ENCODE peak calls at places on chromosomes 13 and 19, in eight cellular contexts. One of them, this sample, is unnamed.

GRCh38 chr13:44930907-44931676 is 58.2 kb downstream of the NUFIP1 start:
- DNase-seq in PC-9: peak
- DNase-seq in A549: no peak
- DNase-seq in dorsolateral prefrontal cortex: no peak
- DNase-seq in HS-27A: no peak
- DNase-seq in lower leg skin: no peak
- DNase-seq in HTR-8/SVneo: no peak
- DNase-seq in naive thymus-derived CD4-positive, alpha-beta T cell: no peak
- DNase-seq in this sample: peak

GRCh38 chr19:40594251-40594650 is 6.9 kb upstream of the LTBP4 start:
- DNase-seq in PC-9: no peak
- DNase-seq in A549: no peak
- DNase-seq in dorsolateral prefrontal cortex: no peak
- DNase-seq in HS-27A: no peak
- DNase-seq in lower leg skin: no peak
- DNase-seq in HTR-8/SVneo: no peak
- DNase-seq in naive thymus-derived CD4-positive, alpha-beta T cell: no peak
- DNase-seq in this sample: no peak

GRCh38 chr19:41425174-41426115 is 1.7 kb downstream of the B3GNT8 start:
- DNase-seq in PC-9: no peak
- DNase-seq in A549: no peak
- DNase-seq in dorsolateral prefrontal cortex: no peak
- DNase-seq in HS-27A: no peak
- DNase-seq in lower leg skin: no peak
- DNase-seq in HTR-8/SVneo: no peak
- DNase-seq in naive thymus-derived CD4-positive, alpha-beta T cell: no peak
- DNase-seq in this sample: no peak

GRCh38 chr19:383922-384800 is 24.8 kb downstream of the C2CD4C start:
- DNase-seq in PC-9: no peak
- DNase-seq in A549: no peak
- DNase-seq in dorsolateral prefrontal cortex: no peak
- DNase-seq in HS-27A: no peak
- DNase-seq in lower leg skin: peak
- DNase-seq in HTR-8/SVneo: no peak
- DNase-seq in naive thymus-derived CD4-positive, alpha-beta T cell: no peak
- DNase-seq in this sample: no peak

GRCh38 chr19:18023596-18024212 is 15.7 kb downstream of the ARRDC2 start:
- DNase-seq in PC-9: no peak
- DNase-seq in A549: no peak
- DNase-seq in dorsolateral prefrontal cortex: no peak
- DNase-seq in HS-27A: no peak
- DNase-seq in lower leg skin: peak
- DNase-seq in HTR-8/SVneo: no peak
- DNase-seq in naive thymus-derived CD4-positive, alpha-beta T cell: peak
- DNase-seq in this sample: peak

GRCh38 chr19:42071247-42071646 is 1.2 kb upstream of the GRIK5 start:
- DNase-seq in PC-9: no peak
- DNase-seq in A549: no peak
- DNase-seq in dorsolateral prefrontal cortex: no peak
- DNase-seq in HS-27A: no peak
- DNase-seq in lower leg skin: no peak
- DNase-seq in HTR-8/SVneo: no peak
- DNase-seq in naive thymus-derived CD4-positive, alpha-beta T cell: no peak
- DNase-seq in this sample: no peak

GRCh38 chr19:18339703-18340102 is 695 bp upstream of the PGPEP1 start:
- DNase-seq in PC-9: peak
- DNase-seq in A549: peak
- DNase-seq in dorsolateral prefrontal cortex: no peak
- DNase-seq in HS-27A: no peak
- DNase-seq in lower leg skin: no peak
- DNase-seq in HTR-8/SVneo: peak
- DNase-seq in naive thymus-derived CD4-positive, alpha-beta T cell: no peak
- DNase-seq in this sample: no peak

GRCh38 chr19:33387351-33388230 is 14.1 kb downstream of the CEBPG start:
- DNase-seq in PC-9: no peak
- DNase-seq in A549: no peak
- DNase-seq in dorsolateral prefrontal cortex: no peak
- DNase-seq in HS-27A: no peak
- DNase-seq in lower leg skin: no peak
- DNase-seq in HTR-8/SVneo: no peak
- DNase-seq in naive thymus-derived CD4-positive, alpha-beta T cell: no peak
- DNase-seq in this sample: no peak

GRCh38 chr13:27772651-27773425 is 19.4 kb upstream of the GSX1 start:
- DNase-seq in PC-9: no peak
- DNase-seq in A549: no peak
- DNase-seq in dorsolateral prefrontal cortex: no peak
- DNase-seq in HS-27A: no peak
- DNase-seq in lower leg skin: peak
- DNase-seq in HTR-8/SVneo: no peak
- DNase-seq in naive thymus-derived CD4-positive, alpha-beta T cell: no peak
- DNase-seq in this sample: no peak

GRCh38 chr19:32223595-32224370 is 121.6 kb upstream of the ZNF507 start:
- DNase-seq in PC-9: no peak
- DNase-seq in A549: no peak
- DNase-seq in dorsolateral prefrontal cortex: no peak
- DNase-seq in HS-27A: no peak
- DNase-seq in lower leg skin: peak
- DNase-seq in HTR-8/SVneo: no peak
- DNase-seq in naive thymus-derived CD4-positive, alpha-beta T cell: peak
- DNase-seq in this sample: no peak

GRCh38 chr19:39709026-39709872 is 5.0 kb downstream of the LGALS14 start:
- DNase-seq in PC-9: peak
- DNase-seq in A549: no peak
- DNase-seq in dorsolateral prefrontal cortex: no peak
- DNase-seq in HS-27A: no peak
- DNase-seq in lower leg skin: no peak
- DNase-seq in HTR-8/SVneo: no peak
- DNase-seq in naive thymus-derived CD4-positive, alpha-beta T cell: no peak
- DNase-seq in this sample: no peak

GRCh38 chr13:30873519-30873918 is 32.6 kb upstream of the MEDAG start:
- DNase-seq in PC-9: no peak
- DNase-seq in A549: no peak
- DNase-seq in dorsolateral prefrontal cortex: no peak
- DNase-seq in HS-27A: no peak
- DNase-seq in lower leg skin: peak
- DNase-seq in HTR-8/SVneo: no peak
- DNase-seq in naive thymus-derived CD4-positive, alpha-beta T cell: no peak
- DNase-seq in this sample: no peak

GRCh38 chr19:54684537-54684936 is 21.8 kb downstream of the LILRB4 start:
- DNase-seq in PC-9: peak
- DNase-seq in A549: no peak
- DNase-seq in dorsolateral prefrontal cortex: no peak
- DNase-seq in HS-27A: peak
- DNase-seq in lower leg skin: no peak
- DNase-seq in HTR-8/SVneo: peak
- DNase-seq in naive thymus-derived CD4-positive, alpha-beta T cell: no peak
- DNase-seq in this sample: no peak

GRCh38 chr19:54725321-54725720 is 1.1 kb downstream of the KIR3DL3 start:
- DNase-seq in PC-9: no peak
- DNase-seq in A549: no peak
- DNase-seq in dorsolateral prefrontal cortex: no peak
- DNase-seq in HS-27A: no peak
- DNase-seq in lower leg skin: peak
- DNase-seq in HTR-8/SVneo: no peak
- DNase-seq in naive thymus-derived CD4-positive, alpha-beta T cell: no peak
- DNase-seq in this sample: no peak

GRCh38 chr13:24159362-24159761 is 1.2 kb upstream of the SPATA13 start:
- DNase-seq in PC-9: no peak
- DNase-seq in A549: no peak
- DNase-seq in dorsolateral prefrontal cortex: no peak
- DNase-seq in HS-27A: no peak
- DNase-seq in lower leg skin: no peak
- DNase-seq in HTR-8/SVneo: no peak
- DNase-seq in naive thymus-derived CD4-positive, alpha-beta T cell: no peak
- DNase-seq in this sample: no peak

GRCh38 chr19:10061717-10062310 is 24.3 kb upstream of the SHFL start:
- DNase-seq in PC-9: no peak
- DNase-seq in A549: no peak
- DNase-seq in dorsolateral prefrontal cortex: no peak
- DNase-seq in HS-27A: no peak
- DNase-seq in lower leg skin: no peak
- DNase-seq in HTR-8/SVneo: no peak
- DNase-seq in naive thymus-derived CD4-positive, alpha-beta T cell: no peak
- DNase-seq in this sample: no peak

GRCh38 chr13:104105418-104106355 is 1039.5 kb upstream of the SLC10A2 start:
- DNase-seq in PC-9: peak
- DNase-seq in A549: no peak
- DNase-seq in dorsolateral prefrontal cortex: no peak
- DNase-seq in HS-27A: no peak
- DNase-seq in lower leg skin: no peak
- DNase-seq in HTR-8/SVneo: no peak
- DNase-seq in naive thymus-derived CD4-positive, alpha-beta T cell: no peak
- DNase-seq in this sample: no peak

GRCh38 chr13:41465215-41465907 is 8.0 kb downstream of the RGCC start:
- DNase-seq in PC-9: no peak
- DNase-seq in A549: no peak
- DNase-seq in dorsolateral prefrontal cortex: no peak
- DNase-seq in HS-27A: peak
- DNase-seq in lower leg skin: no peak
- DNase-seq in HTR-8/SVneo: no peak
- DNase-seq in naive thymus-derived CD4-positive, alpha-beta T cell: peak
- DNase-seq in this sample: no peak

GRCh38 chr13:41460930-41461329 is 3.6 kb downstream of the RGCC start:
- DNase-seq in PC-9: no peak
- DNase-seq in A549: no peak
- DNase-seq in dorsolateral prefrontal cortex: no peak
- DNase-seq in HS-27A: no peak
- DNase-seq in lower leg skin: no peak
- DNase-seq in HTR-8/SVneo: no peak
- DNase-seq in naive thymus-derived CD4-positive, alpha-beta T cell: peak
- DNase-seq in this sample: no peak

GRCh38 chr13:47216176-47216822 is 319.4 kb upstream of the HTR2A start:
- DNase-seq in PC-9: no peak
- DNase-seq in A549: no peak
- DNase-seq in dorsolateral prefrontal cortex: no peak
- DNase-seq in HS-27A: no peak
- DNase-seq in lower leg skin: no peak
- DNase-seq in HTR-8/SVneo: no peak
- DNase-seq in naive thymus-derived CD4-positive, alpha-beta T cell: no peak
- DNase-seq in this sample: no peak

GRCh38 chr19:31905980-31906948 is 439.1 kb upstream of the ZNF507 start:
- DNase-seq in PC-9: no peak
- DNase-seq in A549: no peak
- DNase-seq in dorsolateral prefrontal cortex: no peak
- DNase-seq in HS-27A: no peak
- DNase-seq in lower leg skin: peak
- DNase-seq in HTR-8/SVneo: no peak
- DNase-seq in naive thymus-derived CD4-positive, alpha-beta T cell: no peak
- DNase-seq in this sample: peak

GRCh38 chr13:113657851-113658741 is at the start of gene ATP4B:
- DNase-seq in PC-9: no peak
- DNase-seq in A549: no peak
- DNase-seq in dorsolateral prefrontal cortex: no peak
- DNase-seq in HS-27A: no peak
- DNase-seq in lower leg skin: peak
- DNase-seq in HTR-8/SVneo: no peak
- DNase-seq in naive thymus-derived CD4-positive, alpha-beta T cell: no peak
- DNase-seq in this sample: no peak